ENCODE peak calls at places on chromosome 15, in eight cellular contexts. Z is NCI-H1694, I is ACHN, G is amniotic epithelial cell, Y is GM20000, K is T-helper 1 cell, W is sciatic nerve, N is H54. X is an unnamed sample.

GRCh38 chr15:88023956-88024355 is 232.6 kb downstream of the NTRK3 start:
- DNase-seq in W (no peak), K (no peak), I (no peak), G (no peak), Y (no peak), Z (no peak), N (no peak), X (no peak)

GRCh38 chr15:69750253-69750652 is 297.6 kb downstream of the RPLP1 start:
- DNase-seq in K (no peak), W (no peak), Z (no peak), I (no peak), Y (no peak), G (no peak), N (no peak), X (no peak)

GRCh38 chr15:85955501-85956391 is 123.9 kb upstream of the AGBL1 start:
- DNase-seq in Z (no peak), W (no peak), K (no peak), N (no peak), G (no peak), I (no peak), Y (peak), X (no peak)

GRCh38 chr15:72168131-72168825 is 29.3 kb downstream of the GRAMD2A start:
- DNase-seq in K (peak), N (no peak), I (no peak), W (no peak), Z (no peak), Y (no peak), G (peak), X (peak)

GRCh38 chr15:101047301-101047781 is 128.2 kb downstream of the LRRK1 start:
- DNase-seq in I (no peak), W (peak), Y (no peak), N (no peak), G (no peak), K (no peak), Z (no peak), X (no peak)

GRCh38 chr15:89591834-89592233 is 16.6 kb downstream of the TICRR start:
- DNase-seq in N (no peak), I (no peak), Z (no peak), W (no peak), K (no peak), Y (no peak), G (peak), X (no peak)

GRCh38 chr15:48475600-48476395 is 144.6 kb downstream of the DUT start:
- DNase-seq in W (no peak), I (no peak), Z (no peak), N (no peak), G (no peak), K (no peak), Y (no peak), X (no peak)

GRCh38 chr15:41858756-41859155 is 20.1 kb downstream of the PLA2G4B start:
- DNase-seq in Y (no peak), N (no peak), W (no peak), K (no peak), I (no peak), Z (no peak), G (no peak), X (no peak)

GRCh38 chr15:69704685-69705084 is 252.1 kb downstream of the RPLP1 start:
- DNase-seq in Z (no peak), N (no peak), I (no peak), G (no peak), Y (no peak), K (no peak), W (no peak), X (no peak)

GRCh38 chr15:71634820-71635219 is 175.5 kb upstream of the NR2E3 start:
- DNase-seq in Y (no peak), Z (no peak), K (no peak), G (no peak), I (no peak), N (no peak), W (no peak), X (no peak)

GRCh38 chr15:58903232-58903631 is 30.2 kb downstream of the SLTM start:
- DNase-seq in G (no peak), I (no peak), Z (no peak), W (no peak), N (no peak), K (no peak), Y (no peak), X (no peak)

GRCh38 chr15:87570186-87570585 is 686.4 kb downstream of the NTRK3 start:
- DNase-seq in Z (no peak), K (no peak), W (no peak), N (no peak), I (peak), G (no peak), Y (no peak), X (no peak)

GRCh38 chr15:71651750-71652186 is 158.6 kb upstream of the NR2E3 start:
- DNase-seq in W (no peak), I (peak), G (peak), N (peak), Y (peak), K (peak), Z (peak), X (peak)

GRCh38 chr15:91948001-91948608 is 94.6 kb downstream of the SLCO3A1 start:
- DNase-seq in Y (no peak), G (no peak), N (peak), W (no peak), I (peak), K (no peak), Z (no peak), X (peak)

GRCh38 chr15:27696530-27696929 is 402.6 kb downstream of the OCA2 start:
- DNase-seq in N (no peak), W (no peak), Z (no peak), I (no peak), Y (no peak), K (no peak), G (no peak), X (no peak)

GRCh38 chr15:100252779-100253417 is 88.9 kb downstream of the ADAMTS17 start:
- DNase-seq in Y (no peak), W (no peak), G (no peak), I (no peak), Z (no peak), K (no peak), N (no peak), X (no peak)

GRCh38 chr15:94677202-94677790 is 445.9 kb downstream of the MCTP2 start:
- DNase-seq in Z (no peak), K (no peak), N (no peak), G (no peak), W (no peak), I (no peak), Y (no peak), X (no peak)

GRCh38 chr15:31504462-31504839 is 177.8 kb downstream of the KLF13 start:
- DNase-seq in K (no peak), Z (no peak), Y (no peak), N (no peak), W (no peak), G (no peak), I (no peak), X (no peak)

GRCh38 chr15:63389902-63390301 is 8.3 kb upstream of the CA12 start:
- DNase-seq in N (no peak), G (no peak), Z (no peak), Y (no peak), I (no peak), W (no peak), K (no peak), X (peak)

GRCh38 chr15:39074341-39074740 is 506.5 kb upstream of the THBS1 start:
- DNase-seq in Y (no peak), W (no peak), N (no peak), K (no peak), Z (no peak), I (no peak), G (no peak), X (no peak)

GRCh38 chr15:44738340-44738984 is 2.1 kb downstream of the TRIM69 start:
- DNase-seq in G (peak), N (peak), Y (peak), W (no peak), I (peak), K (peak), Z (peak), X (no peak)

GRCh38 chr15:85024509-85025336 is 43.1 kb downstream of the PDE8A start:
- DNase-seq in I (peak), W (no peak), K (no peak), G (peak), N (peak), Y (peak), Z (no peak), X (peak)

GRCh38 chr15:22963546-22964125 is 16.5 kb downstream of the CYFIP1 start:
- DNase-seq in I (no peak), Y (no peak), W (peak), G (no peak), Z (no peak), K (no peak), N (no peak), X (no peak)

GRCh38 chr15:78840661-78841060 is 29.4 kb upstream of the ADAMTS7 start:
- DNase-seq in K (no peak), W (no peak), G (peak), Y (peak), I (no peak), N (no peak), Z (no peak), X (no peak)

GRCh38 chr15:82158811-82159210 is 103.7 kb downstream of the EFL1 start:
- DNase-seq in W (no peak), N (no peak), G (peak), Z (no peak), K (no peak), I (no peak), Y (no peak), X (no peak)

GRCh38 chr15:89761929-89762328 is 10.9 kb upstream of the MESP1 start:
- DNase-seq in I (no peak), Y (no peak), K (no peak), N (no peak), W (no peak), Z (no peak), G (no peak), X (no peak)

GRCh38 chr15:74130089-74130848 is at the start of gene ISLR2:
- DNase-seq in W (no peak), K (no peak), G (no peak), I (no peak), N (no peak), Y (no peak), Z (no peak), X (no peak)

GRCh38 chr15:38127306-38127731 is 125.3 kb upstream of the SPRED1 start:
- DNase-seq in G (peak), K (no peak), N (no peak), Z (no peak), Y (no peak), W (no peak), I (no peak), X (peak)

GRCh38 chr15:99486371-99487336 is 79.1 kb upstream of the MEF2A start:
- DNase-seq in G (no peak), Y (no peak), Z (peak), I (peak), N (no peak), W (peak), K (no peak), X (peak)

GRCh38 chr15:65423150-65423976 is 616 bp upstream of the IGDCC4 start:
- DNase-seq in Y (no peak), N (no peak), Z (no peak), I (no peak), K (no peak), G (no peak), W (no peak), X (no peak)

GRCh38 chr15:91426412-91426811 is 326.4 kb downstream of the SV2B start:
- DNase-seq in K (no peak), Z (no peak), N (no peak), Y (no peak), G (no peak), W (no peak), I (peak), X (peak)

GRCh38 chr15:99983171-99983891 is 250.1 kb upstream of the LYSMD4 start:
- DNase-seq in W (no peak), Y (no peak), N (no peak), Z (no peak), G (no peak), K (no peak), I (no peak), X (no peak)